ENCODE peak calls at places on chromosomes 2 and 18, in ten cellular contexts. A is stomach, C is H1, B is adrenal gland, Q is body of pancreas, T is A549, I is tibial nerve, M is HCT116, Z is esophagus muscularis mucosa, F is heart left ventricle. K is an unnamed sample. For H3K4me1, the result is how much of the 10 kb centered on the place peaks cover.

GRCh38 chr2:26540977-26541376 is 63.1 kb upstream of the OTOF start:
- DNase-seq in B (no peak), F (no peak), M (no peak), T (no peak), A (no peak), I (no peak), Z (no peak), Q (no peak), C (no peak), K (no peak)

GRCh38 chr2:113185643-113186315 is 12.0 kb downstream of the PSD4 start:
- DNase-seq in F (no peak), M (no peak), C (no peak), Z (no peak), I (no peak), A (peak), Q (peak), B (peak), T (no peak), K (peak)

GRCh38 chr2:111676423-111676822 is 207.6 kb downstream of the ANAPC1 start:
- DNase-seq in I (no peak), F (no peak), C (no peak), T (no peak), Q (no peak), Z (no peak), A (no peak), M (no peak), B (no peak), K (no peak)

GRCh38 chr2:205403244-205403845 is 279.0 kb upstream of the NRP2 start:
- DNase-seq in T (no peak), I (no peak), M (no peak), Q (no peak), C (no peak), Z (no peak), A (no peak), B (no peak), F (no peak), K (no peak)

GRCh38 chr2:12858786-12859185 is 142.1 kb downstream of the TRIB2 start:
- DNase-seq in C (no peak), I (no peak), Q (no peak), T (no peak), B (no peak), F (no peak), M (no peak), Z (no peak), A (no peak), K (no peak)

GRCh38 chr2:240820014-240820606 is at the start of gene KIF1A:
- DNase-seq in T (no peak), F (no peak), Z (no peak), Q (peak), C (peak), B (peak), M (no peak), I (no peak), A (peak), K (no peak)

GRCh38 chr2:21800356-21800755 is 676.6 kb downstream of the TDRD15 start:
- DNase-seq in F (no peak), C (no peak), I (no peak), M (no peak), T (no peak), B (no peak), A (no peak), Q (no peak), Z (no peak), K (no peak)

GRCh38 chr18:55416791-55417190 is 171.2 kb downstream of the TCF4 start:
- DNase-seq in I (no peak), A (no peak), B (no peak), T (no peak), Q (no peak), C (no peak), M (no peak), F (no peak), Z (no peak), K (no peak)

GRCh38 chr18:8381801-8382459 is 227.3 kb upstream of the RAB12 start:
- DNase-seq in I (no peak), B (no peak), T (no peak), M (no peak), A (no peak), C (no peak), Z (no peak), F (no peak), Q (no peak), K (no peak)

GRCh38 chr2:29983308-29983707 is 61.9 kb upstream of the ALK start:
- DNase-seq in B (no peak), Q (no peak), I (no peak), F (no peak), T (no peak), C (no peak), A (no peak), M (no peak), Z (peak), K (no peak)

GRCh38 chr2:206150631-206151030 is 8.6 kb downstream of the NDUFS1 start:
- DNase-seq in Q (no peak), C (no peak), B (no peak), A (no peak), M (no peak), I (no peak), Z (no peak), T (no peak), F (no peak), K (no peak)

GRCh38 chr18:13530879-13531387 is 195.4 kb downstream of the FAM210A start:
- DNase-seq in Q (peak), B (peak), M (peak), T (no peak), I (peak), A (peak), C (no peak), Z (no peak), F (peak), K (peak)

GRCh38 chr2:46552528-46552927 is 73.2 kb downstream of the TMEM247 start:
- DNase-seq in Z (no peak), I (no peak), T (no peak), Q (no peak), M (no peak), F (no peak), C (no peak), B (no peak), A (no peak), K (no peak)
- TF ChIP-seq POLR2A in Z (no peak), I (no peak), T (no peak), Q (no peak), M (no peak), F (no peak), C (no peak), B (no peak), A (no peak), K (no peak)

GRCh38 chr2:119184512-119184911 is 26.0 kb upstream of the C1QL2 start:
- DNase-seq in T (no peak), Z (no peak), I (no peak), F (no peak), B (no peak), A (no peak), M (no peak), C (no peak), Q (no peak), K (no peak)
- H3K27ac ChIP-seq in T (no peak), Z (no peak), I (no peak), F (no peak), B (no peak), A (no peak), M (no peak), C (no peak), Q (no peak), K (no peak)

GRCh38 chr18:3248670-3249359 is 1.2 kb downstream of the MYL12A start:
- DNase-seq in C (no peak), B (no peak), Z (no peak), T (no peak), I (no peak), M (no peak), F (no peak), Q (peak), A (no peak), K (no peak)

GRCh38 chr18:3251963-3252277 is 4.3 kb downstream of the MYL12A start:
- DNase-seq in M (no peak), A (no peak), Z (no peak), Q (no peak), B (no peak), I (no peak), T (no peak), F (no peak), C (no peak), K (no peak)

GRCh38 chr18:3252843-3253242 is 5.2 kb downstream of the MYL12A start:
- DNase-seq in B (no peak), F (no peak), M (no peak), Q (no peak), C (no peak), I (no peak), Z (no peak), A (no peak), T (no peak), K (no peak)

GRCh38 chr18:3250237-3251107 is 2.9 kb downstream of the MYL12A start:
- DNase-seq in C (no peak), M (no peak), B (no peak), Q (no peak), F (no peak), I (no peak), T (no peak), A (no peak), Z (no peak), K (no peak)

DNA sequence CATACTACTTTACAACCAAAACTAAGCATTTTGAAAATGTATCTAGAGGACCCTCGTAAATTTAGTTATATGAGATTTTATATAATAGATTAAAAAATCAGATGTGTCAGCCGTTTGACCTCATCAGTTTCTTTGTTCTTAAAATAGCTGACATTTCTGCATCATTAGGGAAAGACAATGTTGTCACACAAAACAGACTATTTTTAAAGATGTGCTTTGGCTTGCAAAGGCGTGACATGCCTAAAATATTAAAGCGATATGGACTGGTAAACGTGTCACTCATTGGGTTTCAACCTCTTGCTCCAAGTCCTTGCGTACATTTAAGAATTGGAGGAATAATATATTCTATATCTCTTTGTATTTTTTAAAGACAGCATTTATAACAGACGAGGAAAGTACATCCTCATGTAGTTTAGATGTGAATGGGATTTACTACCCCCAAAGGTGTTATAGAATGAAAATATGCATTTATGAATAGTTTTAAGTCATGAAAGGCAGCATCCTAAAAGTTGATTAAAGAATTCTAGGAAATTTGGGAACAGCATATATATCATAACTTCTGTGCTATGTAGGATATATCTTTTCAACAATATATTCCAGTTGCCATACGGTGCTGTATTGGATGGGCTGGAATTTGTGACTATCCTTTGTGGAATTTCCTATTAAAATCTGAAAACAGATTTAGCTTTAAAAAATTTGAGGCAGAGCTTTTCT is 3.8 kb downstream of the MYL12A start:
- DNase-seq in C (no peak), I (no peak), B (no peak), Z (no peak), Q (no peak), T (no peak), A (no peak), F (no peak), M (no peak), K (no peak)
- H3K4me1 ChIP-seq in C (under half), I (half or more), B (under half), Z (half or more), Q (half or more), T (half or more), A (under half), F (under half), M (under half), K (half or more)

GRCh38 chr2:127811922-127812321 is 951 bp upstream of the WDR33 start:
- DNase-seq in B (no peak), T (no peak), A (no peak), Z (no peak), C (no peak), M (no peak), F (no peak), I (no peak), Q (no peak), K (no peak)

GRCh38 chr2:127807678-127808353 is 3.2 kb downstream of the WDR33 start:
- DNase-seq in Z (no peak), F (no peak), M (no peak), C (no peak), Q (no peak), A (no peak), B (no peak), T (no peak), I (no peak), K (no peak)

GRCh38 chr2:127810156-127810636 is 775 bp downstream of the WDR33 start:
- DNase-seq in C (no peak), Q (peak), I (no peak), B (no peak), M (no peak), A (no peak), Z (no peak), F (no peak), T (peak), K (no peak)

GRCh38 chr2:127811397-127811860 is 458 bp upstream of the WDR33 start:
- DNase-seq in Z (no peak), M (no peak), A (no peak), F (no peak), T (peak), Q (no peak), C (no peak), B (no peak), I (no peak), K (peak)

DNA sequence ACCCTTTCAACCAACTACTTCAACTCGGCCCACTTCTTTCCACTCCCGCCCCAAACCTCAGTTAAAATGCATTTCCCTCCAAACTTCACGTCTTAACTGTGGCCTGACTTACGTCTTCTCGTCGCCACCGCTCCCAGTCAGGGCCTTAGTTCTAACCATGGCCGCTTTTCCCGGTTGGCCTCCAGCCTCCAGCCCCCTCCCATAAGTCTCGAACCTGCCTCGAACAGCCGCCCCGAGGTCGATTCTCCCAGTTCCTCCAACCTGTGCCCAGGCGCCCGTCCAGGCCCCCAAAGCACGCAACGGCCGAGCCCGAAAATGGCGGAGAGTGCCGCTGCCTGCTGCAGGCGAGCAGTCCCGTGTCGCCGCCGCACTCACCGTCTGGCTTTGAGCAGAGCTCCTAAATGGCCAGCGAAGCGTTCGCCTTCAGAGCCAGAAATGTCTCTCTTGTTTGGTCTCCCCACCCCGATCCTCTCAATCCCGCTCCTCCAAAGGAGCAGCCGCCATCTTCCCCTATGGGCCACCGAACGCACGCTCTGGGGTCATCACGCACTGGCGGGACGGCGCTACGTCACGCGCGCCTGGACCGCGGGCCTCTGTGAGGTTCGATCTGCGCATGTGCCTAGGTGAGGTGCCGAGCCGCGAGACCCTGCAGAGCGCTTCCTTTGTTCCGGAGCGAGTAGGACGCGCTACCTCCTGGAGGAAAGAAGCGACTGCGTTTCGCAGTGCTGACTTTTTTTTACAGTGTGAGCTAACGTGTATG is at the start of gene WDR33:
- DNase-seq in M (peak), A (peak), I (peak), C (peak), T (peak), B (peak), Z (peak), Q (peak), F (peak), K (peak)
- TF ChIP-seq POLR2A in M (peak), A (no peak), I (peak), C (peak), T (peak), B (peak), Z (peak), Q (peak), F (peak), K (peak)